ENCODE peak calls at places on chromosomes 11 and 22, in ten cellular contexts. R, J, K, Y, B, I, X, V, S and T are unnamed samples.

GRCh38 chr11:101296896-101297295 is 167.3 kb upstream of the PGR start:
- DNase-seq in V (peak), R (no peak), J (no peak), S (no peak), X (no peak), I (no peak), Y (no peak), K (no peak), B (no peak), T (no peak)

GRCh38 chr11:59247535-59248227 is 35.0 kb upstream of the MPEG1 start:
- DNase-seq in J (no peak), X (no peak), V (peak), Y (peak), B (no peak), K (no peak), I (peak), R (no peak), S (no peak), T (no peak)

GRCh38 chr11:117855452-117855851 is 21.0 kb downstream of the FXYD6 start:
- DNase-seq in I (no peak), S (no peak), Y (no peak), B (no peak), K (no peak), R (no peak), J (peak), X (no peak), V (no peak), T (no peak)

GRCh38 chr11:110478410-110478809 is 48.7 kb downstream of the FDX1 start:
- DNase-seq in R (no peak), K (no peak), V (no peak), S (no peak), B (no peak), Y (no peak), J (no peak), I (peak), X (peak), T (no peak)

GRCh38 chr22:45551310-45552016 is 48.8 kb downstream of the FBLN1 start:
- DNase-seq in X (no peak), V (peak), R (no peak), Y (no peak), S (no peak), J (peak), B (no peak), K (no peak), I (no peak), T (peak)

GRCh38 chr11:125053167-125053566 is 9.9 kb upstream of the SLC37A2 start:
- DNase-seq in S (no peak), I (no peak), K (no peak), V (no peak), J (no peak), Y (no peak), R (no peak), X (no peak), B (no peak), T (no peak)

GRCh38 chr11:130181295-130182272 is 22.0 kb downstream of the ST14 start:
- DNase-seq in V (peak), Y (peak), X (no peak), J (no peak), I (no peak), B (no peak), S (peak), K (peak), R (peak), T (no peak)

GRCh38 chr11:13450832-13451397 is 12.1 kb downstream of the BTBD10 start:
- DNase-seq in J (no peak), K (no peak), B (no peak), I (no peak), Y (no peak), X (no peak), R (no peak), S (no peak), V (no peak), T (no peak)

GRCh38 chr11:128424867-128425285 is 162.5 kb downstream of the ETS1 start:
- DNase-seq in J (peak), R (peak), S (peak), X (no peak), I (no peak), B (no peak), K (no peak), V (no peak), Y (peak), T (no peak)

GRCh38 chr11:64477675-64478074 is 113.3 kb upstream of the SLC22A12 start:
- DNase-seq in B (no peak), K (no peak), J (no peak), X (no peak), S (no peak), R (no peak), V (no peak), I (no peak), Y (no peak), T (no peak)

GRCh38 chr11:122202951-122203456 is 87.0 kb upstream of the BLID start:
- DNase-seq in J (peak), S (peak), V (no peak), B (peak), Y (peak), R (peak), I (peak), K (peak), X (peak), T (peak)

GRCh38 chr11:65425971-65426838 is 3.6 kb downstream of the NEAT1 start:
- DNase-seq in K (no peak), R (no peak), J (no peak), I (peak), Y (peak), X (no peak), S (peak), V (peak), B (no peak), T (no peak)

GRCh38 chr11:110367571-110367970 is 62.2 kb upstream of the FDX1 start:
- DNase-seq in Y (no peak), S (no peak), X (no peak), J (no peak), B (no peak), K (no peak), I (no peak), R (no peak), V (no peak), T (no peak)

GRCh38 chr11:122711831-122712378 is 56.4 kb downstream of the UBASH3B start:
- DNase-seq in S (peak), I (peak), Y (no peak), J (no peak), R (no peak), K (no peak), X (no peak), B (no peak), V (peak), T (no peak)

GRCh38 chr11:45304992-45305335 is 18.8 kb upstream of the SYT13 start:
- DNase-seq in I (no peak), S (no peak), X (no peak), J (no peak), V (no peak), B (no peak), K (no peak), R (no peak), Y (no peak), T (no peak)

GRCh38 chr11:797300-798092 is 585 bp downstream of the SLC25A22 start:
- DNase-seq in R (peak), V (peak), Y (peak), J (peak), X (peak), B (peak), I (peak), K (peak), S (peak), T (peak)

GRCh38 chr11:68954970-68955958 is 25.5 kb downstream of the MRGPRD start:
- DNase-seq in S (peak), Y (peak), R (no peak), J (no peak), B (no peak), X (no peak), K (no peak), V (no peak), I (no peak), T (no peak)

DNA sequence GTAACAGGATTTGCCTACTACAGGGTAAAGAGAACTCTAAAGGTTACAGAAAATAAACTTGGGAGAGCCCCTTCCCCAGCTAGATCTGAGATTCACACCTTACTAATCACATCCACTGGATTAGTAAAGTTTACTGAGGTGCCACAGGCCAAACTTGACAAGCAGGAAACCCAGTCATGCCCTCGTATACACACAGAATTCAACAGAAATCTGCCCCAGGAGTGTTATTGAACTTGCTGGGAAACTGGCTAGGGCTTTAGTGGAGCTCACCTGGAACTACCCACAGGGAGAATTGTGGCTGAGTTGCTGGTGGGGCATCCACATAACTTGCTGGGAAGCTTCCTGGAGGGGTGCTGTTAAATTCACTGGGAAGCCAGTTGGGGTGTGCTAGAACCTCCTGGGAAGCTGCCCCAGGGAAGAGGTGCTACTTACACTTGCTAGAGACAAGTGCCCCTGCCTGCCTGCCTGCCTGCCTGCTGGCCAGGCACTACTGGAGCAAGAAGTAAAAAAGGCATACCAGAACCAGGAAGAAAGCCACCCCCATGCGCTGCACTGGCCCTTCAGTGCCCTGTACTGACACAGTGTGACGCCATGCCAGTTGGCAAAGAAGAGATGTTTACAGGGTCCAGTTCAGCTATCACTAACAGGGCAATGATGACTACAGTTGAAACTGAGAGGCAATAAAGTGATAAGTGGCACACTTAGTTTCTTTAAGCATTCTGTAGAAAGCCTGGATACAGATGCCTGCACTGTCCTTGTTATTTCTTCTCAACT is 106.5 kb downstream of the ALX4 start:
- DNase-seq in B (no peak), X (no peak), R (no peak), Y (no peak), J (no peak), S (peak), V (no peak), I (no peak), K (no peak), T (no peak)
- H3K27ac ChIP-seq in B (no peak), X (no peak), R (peak), Y (no peak), J (no peak), S (peak), V (no peak), I (no peak), K (no peak), T (no peak)

DNA sequence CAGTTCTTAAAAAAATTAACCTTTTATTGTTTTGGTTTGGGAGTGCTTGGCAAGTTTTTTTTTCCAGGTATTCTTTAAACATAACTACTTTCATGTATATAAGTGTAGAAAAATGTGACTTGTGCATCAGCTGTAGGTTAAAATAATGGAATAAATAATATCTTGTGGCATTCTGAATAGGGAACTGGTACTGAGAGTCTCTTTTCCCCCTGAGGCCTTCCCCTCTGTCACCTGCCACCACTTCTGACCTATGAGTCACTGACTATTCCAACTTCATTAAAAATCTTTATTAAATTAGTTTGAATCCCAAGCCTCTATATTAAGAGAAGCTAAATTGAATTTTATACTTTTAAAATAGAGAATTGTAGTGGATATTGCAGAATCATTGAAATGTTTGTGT is 805.7 kb downstream of the METTL15 start:
- DNase-seq in X (no peak), R (no peak), S (no peak), V (no peak), I (no peak), Y (no peak), K (no peak), J (no peak), B (no peak), T (no peak)
- H3K27ac ChIP-seq in X (no peak), R (no peak), S (no peak), V (no peak), I (no peak), Y (no peak), K (no peak), J (no peak), B (no peak), T (no peak)

GRCh38 chr11:131592152-131592551 is 221.7 kb downstream of the NTM start:
- DNase-seq in J (no peak), B (no peak), X (no peak), Y (no peak), R (no peak), S (no peak), V (no peak), K (no peak), I (no peak), T (no peak)

GRCh38 chr11:131583823-131584222 is 213.4 kb downstream of the NTM start:
- DNase-seq in Y (no peak), K (no peak), B (no peak), R (no peak), I (no peak), V (no peak), J (no peak), X (no peak), S (no peak), T (no peak)

GRCh38 chr11:131591051-131591461 is 220.6 kb downstream of the NTM start:
- DNase-seq in J (no peak), S (no peak), I (peak), R (no peak), B (no peak), Y (no peak), K (no peak), X (peak), V (no peak), T (no peak)

GRCh38 chr11:131584694-131585592 is 214.5 kb downstream of the NTM start:
- DNase-seq in X (peak), I (peak), K (no peak), S (no peak), R (no peak), B (no peak), Y (no peak), V (no peak), J (no peak), T (peak)

DNA sequence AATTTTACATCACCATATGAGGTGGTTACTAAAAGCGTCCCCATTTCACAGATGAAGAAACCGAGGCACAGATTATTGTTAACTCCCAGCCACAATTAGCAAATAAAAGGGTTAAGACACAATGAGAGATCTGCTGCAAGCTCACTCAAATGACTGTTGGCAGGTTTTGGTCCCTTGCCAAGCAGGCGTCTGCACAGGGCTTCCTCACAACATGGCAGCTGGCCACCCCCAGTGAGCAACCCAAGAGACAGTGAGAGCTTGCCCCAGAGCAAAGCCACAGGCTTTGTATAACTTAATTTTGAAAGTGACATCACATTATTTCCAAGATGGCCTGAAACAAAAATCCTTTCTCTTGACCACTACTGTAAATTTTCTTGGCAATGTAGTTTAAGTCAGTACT is 217.6 kb downstream of the NTM start:
- DNase-seq in V (no peak), I (no peak), Y (no peak), K (no peak), B (no peak), R (no peak), S (no peak), X (no peak), J (no peak), T (no peak)
- H3K27ac ChIP-seq in V (no peak), I (no peak), Y (no peak), K (no peak), B (no peak), R (no peak), S (no peak), X (no peak), J (no peak), T (peak)

GRCh38 chr22:38175206-38176118 is 6.2 kb downstream of the PLA2G6 start:
- DNase-seq in S (no peak), K (no peak), I (no peak), J (peak), V (no peak), Y (no peak), R (no peak), X (no peak), B (no peak), T (no peak)

GRCh38 chr22:38177926-38178604 is 3.6 kb downstream of the PLA2G6 start:
- DNase-seq in B (no peak), R (no peak), I (peak), Y (peak), S (peak), J (peak), V (peak), X (peak), K (peak), T (peak)

GRCh38 chr22:38174626-38175025 is 7.0 kb downstream of the PLA2G6 start:
- DNase-seq in J (peak), V (no peak), Y (no peak), I (no peak), R (no peak), X (no peak), B (no peak), K (no peak), S (no peak), T (no peak)

GRCh38 chr22:38176170-38176741 is 5.4 kb downstream of the PLA2G6 start:
- DNase-seq in V (no peak), S (peak), K (peak), B (no peak), I (no peak), Y (peak), J (peak), X (no peak), R (no peak), T (peak)

GRCh38 chr22:38177044-38177443 is 4.6 kb downstream of the PLA2G6 start:
- DNase-seq in K (no peak), I (no peak), J (peak), V (no peak), X (no peak), Y (no peak), B (no peak), S (no peak), R (no peak), T (no peak)
- H3K27ac ChIP-seq in K (no peak), I (no peak), J (no peak), V (peak), X (no peak), Y (peak), B (peak), S (peak), R (no peak), T (peak)

DNA sequence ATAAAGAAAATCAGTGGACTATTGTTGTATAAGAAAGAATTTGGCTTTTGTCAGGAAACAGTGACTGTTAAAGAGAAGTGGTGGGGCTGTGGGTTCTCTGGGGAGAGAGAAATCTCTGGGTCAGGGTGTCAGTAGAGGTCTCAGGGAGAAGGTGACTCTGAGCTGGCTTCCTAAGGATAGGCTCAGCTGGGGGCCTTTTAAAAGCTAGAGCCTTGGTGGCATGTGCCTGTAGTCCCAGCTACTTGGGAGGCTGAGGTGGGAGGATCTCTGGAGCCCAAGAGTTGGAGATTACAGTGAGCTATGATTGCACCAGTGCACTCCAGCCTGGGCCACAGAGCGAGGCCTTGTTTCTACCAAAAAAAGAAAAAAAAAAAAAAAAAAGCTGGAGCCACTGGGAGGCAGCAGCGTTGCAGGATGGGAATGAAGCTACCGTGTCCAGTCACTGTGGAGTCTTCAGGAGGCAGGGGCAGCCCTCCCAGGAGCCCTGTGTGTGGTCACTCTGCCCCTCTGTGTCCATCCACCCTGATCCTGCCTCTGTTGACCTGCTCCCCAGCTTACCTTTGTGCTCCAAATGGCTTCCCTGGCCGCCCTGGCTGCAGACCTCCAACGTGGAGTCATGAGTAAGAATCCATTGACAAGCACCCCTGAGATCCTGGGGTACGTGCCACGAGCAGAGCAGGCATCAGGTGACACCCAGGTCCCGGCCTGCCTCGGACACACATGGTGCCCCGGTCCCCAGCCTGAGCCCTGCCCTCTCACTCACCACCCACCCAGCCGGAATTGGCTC is 5.4 kb upstream of the MIF start:
- DNase-seq in S (no peak), I (peak), X (peak), V (no peak), R (no peak), J (no peak), B (no peak), K (no peak), Y (peak), T (no peak)
- H3K27ac ChIP-seq in S (no peak), I (no peak), X (no peak), V (peak), R (no peak), J (no peak), B (peak), K (peak), Y (peak), T (peak)

GRCh38 chr11:50164050-50164449 is 131.4 kb downstream of the OR4C45 start:
- DNase-seq in V (no peak), Y (no peak), J (peak), B (no peak), K (no peak), X (no peak), I (no peak), S (no peak), R (no peak), T (no peak)

GRCh38 chr11:50170115-50170514 is 137.4 kb downstream of the OR4C45 start:
- DNase-seq in J (no peak), R (no peak), K (no peak), S (no peak), I (no peak), Y (no peak), V (no peak), X (no peak), B (no peak), T (no peak)

GRCh38 chr11:50174189-50174588 is 141.5 kb downstream of the OR4C45 start:
- DNase-seq in S (no peak), B (no peak), I (no peak), J (no peak), Y (peak), K (no peak), X (no peak), R (no peak), V (no peak), T (no peak)

GRCh38 chr11:50174975-50175374 is 142.3 kb downstream of the OR4C45 start:
- DNase-seq in I (no peak), S (no peak), J (no peak), X (no peak), V (no peak), R (no peak), B (no peak), K (no peak), Y (no peak), T (no peak)

DNA sequence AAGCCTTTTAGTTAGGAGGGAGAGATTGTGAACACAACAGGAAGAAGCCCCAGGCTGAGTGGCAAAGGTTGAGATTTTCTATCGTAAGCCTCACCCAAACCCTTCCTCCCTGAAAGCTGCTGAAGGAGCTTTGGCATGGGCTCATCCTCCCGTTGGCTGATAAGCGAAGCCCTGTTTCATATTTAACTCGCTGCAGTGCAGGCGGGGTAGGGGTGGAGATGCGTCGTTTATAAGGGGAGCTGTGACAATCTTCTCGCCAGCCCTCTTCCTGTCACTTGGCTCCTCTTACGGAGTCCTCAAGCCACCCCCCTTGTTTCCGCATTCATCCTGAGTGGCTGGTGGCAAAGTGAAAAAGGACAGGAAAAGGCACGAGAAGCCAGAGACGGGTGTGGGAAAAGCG is 137.0 kb downstream of the OR4C45 start:
- DNase-seq in V (no peak), R (no peak), B (no peak), K (no peak), J (no peak), X (no peak), I (no peak), S (no peak), Y (no peak), T (no peak)
- H3K27ac ChIP-seq in V (no peak), R (no peak), B (no peak), K (no peak), J (no peak), X (no peak), I (no peak), S (no peak), Y (no peak), T (no peak)